ENCODE peak calls at places on chromosome X, in five cellular contexts. E, A, H, V and S are unnamed samples.

GRCh38 chrX:8864151-8864550 is 63.0 kb upstream of the FAM9A start:
- DNase-seq in H (no peak), A (no peak), V (no peak), E (no peak), S (no peak)

GRCh38 chrX:152817082-152817744 is 13.3 kb downstream of the CETN2 start:
- DNase-seq in V (no peak), E (peak), H (peak), A (peak), S (peak)

GRCh38 chrX:49934148-49934547 is 11.8 kb downstream of the CLCN5 start:
- DNase-seq in V (no peak), E (no peak), H (peak), A (no peak), S (no peak)

GRCh38 chrX:149881081-149881711 is at the start of gene MAGEA8:
- DNase-seq in V (no peak), H (no peak), A (peak), E (no peak), S (no peak)

GRCh38 chrX:70454441-70455365 is 10.1 kb downstream of the DLG3 start:
- DNase-seq in E (peak), V (peak), H (peak), A (peak), S (peak)

GRCh38 chrX:103431316-103431715 is 55.0 kb downstream of the BEX3 start:
- DNase-seq in V (peak), E (peak), A (no peak), H (peak), S (no peak)

GRCh38 chrX:120000490-120001246 is 57.1 kb upstream of the NKAP start:
- DNase-seq in H (peak), V (no peak), E (no peak), A (no peak), S (no peak)

GRCh38 chrX:17030580-17031285 is 84.3 kb downstream of the REPS2 start:
- DNase-seq in V (no peak), E (peak), H (no peak), A (no peak), S (peak)

GRCh38 chrX:57172544-57172943 is 35.3 kb upstream of the SPIN2A start:
- DNase-seq in E (peak), V (no peak), A (no peak), H (no peak), S (peak)

GRCh38 chrX:46376246-46376885 is 168.9 kb downstream of the ZNF674 start:
- DNase-seq in A (peak), E (peak), V (peak), H (peak), S (peak)

GRCh38 chrX:119758682-119759332 is 419 bp downstream of the SOWAHD start:
- DNase-seq in V (peak), E (no peak), H (no peak), A (peak), S (no peak)

GRCh38 chrX:118904218-118904617 is 70.2 kb upstream of the LONRF3 start:
- DNase-seq in V (no peak), E (no peak), H (no peak), A (no peak), S (no peak)

GRCh38 chrX:96551320-96551872 is 133.2 kb upstream of the DIAPH2 start:
- DNase-seq in E (no peak), A (no peak), H (no peak), V (no peak), S (no peak)

GRCh38 chrX:134480061-134480460 is 20.1 kb downstream of the HPRT1 start:
- DNase-seq in A (no peak), H (no peak), V (no peak), E (peak), S (peak)

GRCh38 chrX:34658316-34658715 is 1.2 kb upstream of the TMEM47 start:
- DNase-seq in V (no peak), E (peak), A (no peak), H (no peak), S (peak)

GRCh38 chrX:50941638-50942037 is 31.1 kb downstream of the BMP15 start:
- DNase-seq in V (peak), H (peak), E (no peak), A (peak), S (no peak)

GRCh38 chrX:68433981-68434299 is 645 bp upstream of the OPHN1 start:
- DNase-seq in V (no peak), H (no peak), E (no peak), A (no peak), S (no peak)
- H3K4me3 ChIP-seq in V (peak), H (peak), E (peak), A (no peak), S (peak)

GRCh38 chrX:109472939-109473713 is 8.8 kb downstream of the GUCY2F start:
- DNase-seq in V (peak), A (peak), E (peak), H (peak), S (peak)

GRCh38 chrX:109475174-109475891 is 6.6 kb downstream of the GUCY2F start:
- DNase-seq in E (peak), A (peak), H (peak), V (peak), S (peak)
- H3K4me3 ChIP-seq in E (peak), A (no peak), H (peak), V (no peak), S (no peak)

GRCh38 chrX:40931921-40932320 is 153.3 kb upstream of the USP9X start:
- DNase-seq in H (peak), A (no peak), V (no peak), E (peak), S (peak)
- H3K4me3 ChIP-seq in H (no peak), A (no peak), V (no peak), E (no peak), S (no peak)

GRCh38 chrX:139640259-139640658 is 67.7 kb downstream of the MCF2 start:
- DNase-seq in V (no peak), A (no peak), E (no peak), H (no peak), S (no peak)

GRCh38 chrX:139647597-139647996 is 60.4 kb downstream of the MCF2 start:
- DNase-seq in E (no peak), A (no peak), V (no peak), H (no peak), S (no peak)

GRCh38 chrX:139639253-139639652 is 68.7 kb downstream of the MCF2 start:
- DNase-seq in E (peak), A (no peak), H (no peak), V (no peak), S (no peak)

DNA sequence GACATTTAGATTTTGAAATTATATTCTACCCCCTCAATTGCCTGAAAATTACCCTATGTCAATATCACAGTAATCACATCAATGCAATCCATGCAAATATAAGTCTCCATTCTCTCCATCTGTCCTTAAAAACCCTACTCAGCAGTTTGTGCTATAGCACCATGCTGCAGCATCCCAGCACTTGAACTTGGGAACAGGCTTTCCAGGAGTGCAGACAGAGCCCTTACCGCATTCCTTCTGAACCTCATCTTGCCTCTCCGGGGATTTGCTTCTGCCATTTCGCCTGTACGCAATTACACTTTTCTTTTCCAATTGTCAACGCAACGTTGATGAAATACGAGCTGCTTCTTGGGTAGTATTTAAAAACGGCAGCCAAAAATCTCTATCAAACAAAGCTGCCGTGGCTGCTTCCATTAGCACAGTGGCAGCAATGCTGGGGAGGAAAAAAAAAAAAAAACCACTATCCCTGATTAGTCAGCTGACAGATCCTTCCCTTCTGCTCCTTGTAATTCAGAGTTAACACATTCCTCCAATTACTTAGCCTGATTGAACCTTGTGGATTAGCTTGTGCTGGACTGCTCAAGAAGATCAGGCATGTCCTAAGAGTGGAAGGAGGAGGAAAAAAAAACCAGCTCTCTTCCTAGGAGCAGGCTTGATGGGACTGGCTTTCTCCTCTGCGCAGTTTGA is 65.6 kb downstream of the MCF2 start:
- DNase-seq in A (no peak), V (no peak), E (peak), H (no peak), S (peak)
- H3K4me3 ChIP-seq in A (no peak), V (no peak), E (peak), H (no peak), S (no peak)

GRCh38 chrX:130174051-130174704 is 2.4 kb downstream of the RAB33A start:
- DNase-seq in V (peak), E (peak), H (peak), A (no peak), S (peak)

GRCh38 chrX:130172127-130172834 is 519 bp downstream of the RAB33A start:
- DNase-seq in V (no peak), A (no peak), E (no peak), H (no peak), S (no peak)

GRCh38 chrX:130171446-130172126 is at the start of gene RAB33A:
- DNase-seq in H (no peak), E (peak), A (peak), V (no peak), S (peak)

GRCh38 chrX:130174937-130175336 is 3.2 kb downstream of the RAB33A start:
- DNase-seq in A (no peak), H (no peak), E (no peak), V (no peak), S (no peak)

DNA sequence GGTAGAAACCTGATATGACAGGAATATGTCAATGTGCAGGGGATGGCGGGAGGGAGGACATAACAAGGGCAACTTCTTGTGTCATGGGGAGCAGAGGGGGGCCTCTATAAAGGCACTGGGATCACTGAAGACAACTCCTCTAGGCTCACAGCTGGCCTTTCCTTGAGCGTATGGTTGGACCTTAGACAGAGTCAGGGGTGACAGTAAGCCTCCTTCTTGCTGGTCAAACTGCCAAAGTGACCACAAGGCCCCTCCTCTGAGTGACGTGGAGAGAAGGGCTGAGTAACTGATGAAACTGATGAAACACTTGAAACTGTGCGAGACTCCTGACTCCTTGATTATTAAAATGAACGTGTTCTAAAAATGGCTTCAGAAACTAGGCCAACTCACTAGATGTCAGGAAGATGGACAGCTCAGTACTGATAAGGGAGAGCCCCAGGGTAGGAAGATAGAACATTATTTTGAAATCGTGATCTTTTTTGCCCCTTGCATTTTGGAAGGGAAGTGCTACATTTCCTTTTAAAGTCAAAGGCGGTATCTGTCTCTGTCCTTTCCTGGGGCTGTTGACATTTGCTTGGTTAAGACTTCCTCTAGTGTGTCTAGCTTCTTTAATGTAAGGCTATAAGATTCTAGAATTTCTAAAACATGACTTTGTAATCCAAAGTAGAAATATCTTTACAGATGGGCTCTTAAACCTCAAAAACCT is 1.6 kb downstream of the RAB33A start:
- DNase-seq in V (peak), E (peak), A (peak), H (peak), S (peak)
- H3K4me3 ChIP-seq in V (no peak), E (peak), A (peak), H (no peak), S (no peak)

GRCh38 chrX:12949927-12950656 is 24.8 kb upstream of the TMSB4X start:
- DNase-seq in H (no peak), V (peak), A (peak), E (peak), S (peak)
- H3K4me3 ChIP-seq in H (no peak), V (no peak), A (peak), E (no peak), S (no peak)